ENCODE peak calls at places on chromosomes 11 and 22, in five cellular contexts. One of them, this sample, is unnamed.

GRCh38 chr11:66090288-66090687 is 20.2 kb downstream of the PACS1 start:
- DNase-seq in K562: no peak
- DNase-seq in GM12878: no peak
- DNase-seq in A549: no peak
- DNase-seq in IMR-90: no peak
- DNase-seq in this sample: no peak

GRCh38 chr11:93536346-93536871 is 6.8 kb downstream of the SMCO4 start:
- DNase-seq in K562: no peak
- DNase-seq in IMR-90: no peak
- DNase-seq in GM12878: no peak
- DNase-seq in A549: no peak
- DNase-seq in this sample: no peak

GRCh38 chr11:133945087-133945974 is 11.4 kb downstream of the IGSF9B start:
- DNase-seq in IMR-90: peak
- DNase-seq in A549: no peak
- DNase-seq in GM12878: no peak
- DNase-seq in K562: no peak
- DNase-seq in this sample: peak

GRCh38 chr11:69817265-69818236 is 1.7 kb downstream of the FGF3 start:
- DNase-seq in A549: peak
- DNase-seq in GM12878: no peak
- DNase-seq in K562: peak
- DNase-seq in IMR-90: no peak
- DNase-seq in this sample: peak

GRCh38 chr11:121029813-121030445 is 6.0 kb downstream of the TBCEL start:
- DNase-seq in K562: no peak
- DNase-seq in IMR-90: no peak
- DNase-seq in A549: no peak
- DNase-seq in GM12878: no peak
- DNase-seq in this sample: no peak

GRCh38 chr11:76380161-76380976 is 563 bp downstream of the THAP12 start:
- DNase-seq in A549: peak
- DNase-seq in IMR-90: peak
- DNase-seq in K562: peak
- DNase-seq in GM12878: no peak
- DNase-seq in this sample: peak

GRCh38 chr11:7537260-7537659 is 23.5 kb downstream of the PPFIBP2 start:
- DNase-seq in K562: no peak
- DNase-seq in GM12878: no peak
- DNase-seq in IMR-90: no peak
- DNase-seq in A549: no peak
- DNase-seq in this sample: no peak

GRCh38 chr11:119368121-119369034 is 13.1 kb downstream of the USP2 start:
- DNase-seq in IMR-90: peak
- DNase-seq in GM12878: no peak
- DNase-seq in K562: peak
- DNase-seq in A549: no peak
- DNase-seq in this sample: peak

GRCh38 chr11:64499261-64500004 is 91.6 kb upstream of the SLC22A12 start:
- DNase-seq in K562: no peak
- DNase-seq in GM12878: no peak
- DNase-seq in IMR-90: no peak
- DNase-seq in A549: no peak
- DNase-seq in this sample: no peak

GRCh38 chr11:61700221-61700620 is 20.0 kb downstream of the DAGLA start:
- DNase-seq in IMR-90: peak
- DNase-seq in GM12878: no peak
- DNase-seq in K562: peak
- DNase-seq in A549: peak
- DNase-seq in this sample: no peak

GRCh38 chr11:133966924-133967598 is 10.3 kb upstream of the IGSF9B start:
- DNase-seq in IMR-90: no peak
- DNase-seq in GM12878: no peak
- DNase-seq in K562: peak
- DNase-seq in A549: peak
- DNase-seq in this sample: peak

GRCh38 chr11:94742645-94743044 is 25.5 kb upstream of the AMOTL1 start:
- DNase-seq in A549: no peak
- DNase-seq in K562: no peak
- DNase-seq in GM12878: no peak
- DNase-seq in IMR-90: no peak
- DNase-seq in this sample: no peak

GRCh38 chr11:9574556-9574805 is 1.0 kb downstream of the WEE1 start:
- DNase-seq in GM12878: no peak
- DNase-seq in A549: no peak
- DNase-seq in IMR-90: no peak
- DNase-seq in K562: no peak
- DNase-seq in this sample: no peak

GRCh38 chr11:33670250-33671011 is 30.2 kb downstream of the C11orf91 start:
- DNase-seq in GM12878: no peak
- DNase-seq in IMR-90: peak
- DNase-seq in A549: no peak
- DNase-seq in K562: no peak
- DNase-seq in this sample: no peak

GRCh38 chr11:64314146-64314804 is 3.1 kb downstream of the TRMT112 start:
- DNase-seq in A549: no peak
- DNase-seq in IMR-90: no peak
- DNase-seq in GM12878: no peak
- DNase-seq in K562: no peak
- DNase-seq in this sample: peak

GRCh38 chr11:86503131-86503530 is 128.4 kb downstream of the CCDC81 start:
- DNase-seq in GM12878: no peak
- DNase-seq in K562: no peak
- DNase-seq in IMR-90: no peak
- DNase-seq in A549: no peak
- DNase-seq in this sample: no peak

GRCh38 chr22:43162412-43163150 is 11.2 kb downstream of the TSPO start:
- DNase-seq in GM12878: no peak
- DNase-seq in IMR-90: no peak
- DNase-seq in A549: no peak
- DNase-seq in K562: no peak
- DNase-seq in this sample: no peak

GRCh38 chr22:35915477-35916013 is 113.1 kb downstream of the RBFOX2 start:
- DNase-seq in K562: no peak
- DNase-seq in A549: no peak
- DNase-seq in GM12878: no peak
- DNase-seq in IMR-90: peak
- DNase-seq in this sample: no peak

GRCh38 chr11:86699036-86699791 is 26.8 kb upstream of the ME3 start:
- DNase-seq in IMR-90: peak
- DNase-seq in GM12878: no peak
- DNase-seq in A549: no peak
- DNase-seq in K562: no peak
- DNase-seq in this sample: no peak

GRCh38 chr11:2742201-2742600 is 42.4 kb upstream of the KCNQ1OT1 start:
- DNase-seq in GM12878: no peak
- DNase-seq in A549: no peak
- DNase-seq in K562: no peak
- DNase-seq in IMR-90: no peak
- DNase-seq in this sample: no peak

GRCh38 chr11:134741453-134742227 is 329.6 kb upstream of the B3GAT1 start:
- DNase-seq in K562: no peak
- DNase-seq in IMR-90: peak
- DNase-seq in GM12878: no peak
- DNase-seq in A549: no peak
- DNase-seq in this sample: no peak

GRCh38 chr22:24500251-24500820 is 5.2 kb downstream of the UPB1 start:
- DNase-seq in A549: no peak
- DNase-seq in GM12878: no peak
- DNase-seq in K562: no peak
- DNase-seq in IMR-90: no peak
- DNase-seq in this sample: no peak

GRCh38 chr11:78801161-78801884 is 226.7 kb upstream of the NARS2 start:
- DNase-seq in IMR-90: peak
- DNase-seq in GM12878: no peak
- DNase-seq in A549: no peak
- DNase-seq in K562: no peak
- DNase-seq in this sample: no peak

GRCh38 chr11:80595011-80595410 is 1154.2 kb upstream of the TENM4 start:
- DNase-seq in GM12878: no peak
- DNase-seq in IMR-90: peak
- DNase-seq in K562: no peak
- DNase-seq in A549: no peak
- DNase-seq in this sample: no peak

GRCh38 chr11:62546244-62546936 is at the start of gene AHNAK:
- DNase-seq in GM12878: no peak
- DNase-seq in IMR-90: peak
- DNase-seq in K562: peak
- DNase-seq in A549: peak
- DNase-seq in this sample: peak

GRCh38 chr11:121452609-121453150 is at the start of gene SORL1-AS1:
- DNase-seq in K562: no peak
- DNase-seq in IMR-90: peak
- DNase-seq in A549: peak
- DNase-seq in GM12878: no peak
- DNase-seq in this sample: no peak

GRCh38 chr11:116605543-116605942 is 167.2 kb downstream of the BUD13 start:
- DNase-seq in IMR-90: peak
- DNase-seq in K562: peak
- DNase-seq in GM12878: no peak
- DNase-seq in A549: no peak
- DNase-seq in this sample: no peak

GRCh38 chr22:36986242-36986821 is 32.9 kb downstream of the TST start:
- DNase-seq in GM12878: no peak
- DNase-seq in IMR-90: no peak
- DNase-seq in K562: peak
- DNase-seq in A549: no peak
- DNase-seq in this sample: no peak

GRCh38 chr22:30969532-30970355 is 679 bp downstream of the TUG1 start:
- DNase-seq in A549: peak
- DNase-seq in K562: peak
- DNase-seq in GM12878: no peak
- DNase-seq in IMR-90: peak
- DNase-seq in this sample: no peak

DNA sequence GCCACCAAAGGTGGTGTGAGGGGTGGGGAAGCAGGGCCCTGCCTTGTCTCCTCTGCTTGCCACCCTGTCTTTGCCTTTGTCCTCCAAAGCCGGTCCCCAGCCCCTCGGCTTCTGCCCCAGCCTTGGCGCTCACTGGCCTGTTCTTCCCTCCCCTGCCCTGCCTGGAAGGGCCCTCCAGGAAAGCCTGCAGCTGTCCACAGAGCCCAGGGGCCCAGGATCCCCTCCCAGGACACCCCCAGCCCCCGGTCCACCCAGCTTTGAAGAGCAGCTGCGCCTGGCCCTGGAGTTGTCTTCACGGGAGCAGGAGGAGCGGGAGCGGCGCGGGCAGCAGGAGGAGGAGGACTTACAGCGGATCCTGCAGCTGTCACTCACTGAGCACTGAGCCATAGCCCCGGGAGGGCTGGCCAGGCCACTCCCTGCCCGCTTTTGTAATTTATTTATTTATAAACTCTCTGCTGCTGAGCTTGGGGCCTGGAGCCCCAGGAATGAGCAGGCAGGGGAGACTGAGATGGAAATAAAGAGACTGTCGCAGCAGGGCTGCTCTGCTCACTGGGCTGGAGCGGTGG is 1.3 kb upstream of the SSH3 start:
- DNase-seq in IMR-90: peak
- DNase-seq in GM12878: no peak
- DNase-seq in K562: no peak
- DNase-seq in A549: no peak
- DNase-seq in this sample: no peak
- TF ChIP-seq RCOR1 in IMR-90: no peak
- TF ChIP-seq RCOR1 in GM12878: no peak
- TF ChIP-seq RCOR1 in K562: no peak
- TF ChIP-seq RCOR1 in A549: no peak
- TF ChIP-seq RCOR1 in this sample: no peak

GRCh38 chr11:124676386-124676785 is 2.7 kb downstream of the SPA17 start:
- DNase-seq in IMR-90: peak
- DNase-seq in GM12878: no peak
- DNase-seq in A549: no peak
- DNase-seq in K562: no peak
- DNase-seq in this sample: no peak

GRCh38 chr11:124674168-124674517 is 439 bp downstream of the SPA17 start:
- DNase-seq in IMR-90: no peak
- DNase-seq in A549: peak
- DNase-seq in K562: no peak
- DNase-seq in GM12878: no peak
- DNase-seq in this sample: no peak

GRCh38 chr11:124672531-124673215 is 866 bp downstream of the SIAE start:
- DNase-seq in IMR-90: no peak
- DNase-seq in K562: no peak
- DNase-seq in A549: no peak
- DNase-seq in GM12878: no peak
- DNase-seq in this sample: peak

GRCh38 chr11:124673333-124674167 is at the start of the genes SIAE and SPA17:
- DNase-seq in IMR-90: peak
- DNase-seq in A549: peak
- DNase-seq in K562: peak
- DNase-seq in GM12878: peak
- DNase-seq in this sample: peak

DNA sequence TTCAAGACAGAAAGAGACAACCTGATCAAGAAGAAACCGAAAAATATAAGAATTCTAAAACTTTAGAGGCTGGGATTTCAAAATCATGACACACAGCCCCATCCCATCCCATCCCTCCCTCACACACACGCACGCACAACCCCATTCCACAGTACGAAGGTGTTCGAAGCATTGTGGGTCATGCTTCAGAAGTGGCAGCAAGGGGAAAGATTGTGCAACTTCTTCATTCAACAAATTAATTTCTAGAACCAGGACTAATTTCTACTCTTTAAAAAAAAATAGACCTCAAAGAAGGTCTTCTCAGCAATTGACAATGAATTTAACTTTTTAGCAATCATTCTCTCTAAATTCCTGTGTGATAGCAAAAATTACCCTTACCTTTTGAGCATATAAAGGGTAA is 867 bp downstream of the SPA17 start:
- DNase-seq in A549: peak
- DNase-seq in GM12878: no peak
- DNase-seq in K562: no peak
- DNase-seq in IMR-90: no peak
- DNase-seq in this sample: no peak
- TF ChIP-seq RCOR1 in A549: no peak
- TF ChIP-seq RCOR1 in GM12878: no peak
- TF ChIP-seq RCOR1 in K562: no peak
- TF ChIP-seq RCOR1 in IMR-90: no peak
- TF ChIP-seq RCOR1 in this sample: no peak

GRCh38 chr11:6523253-6523652 is 26.2 kb downstream of the DNHD1 start:
- DNase-seq in GM12878: no peak
- DNase-seq in IMR-90: peak
- DNase-seq in K562: no peak
- DNase-seq in A549: no peak
- DNase-seq in this sample: no peak
- TF ChIP-seq RCOR1 in GM12878: no peak
- TF ChIP-seq RCOR1 in IMR-90: no peak
- TF ChIP-seq RCOR1 in K562: no peak
- TF ChIP-seq RCOR1 in A549: no peak
- TF ChIP-seq RCOR1 in this sample: no peak

GRCh38 chr11:19498986-19499669 is 213.5 kb upstream of the NAV2 start:
- DNase-seq in A549: no peak
- DNase-seq in GM12878: no peak
- DNase-seq in IMR-90: peak
- DNase-seq in K562: no peak
- DNase-seq in this sample: no peak
- TF ChIP-seq RCOR1 in A549: no peak
- TF ChIP-seq RCOR1 in GM12878: no peak
- TF ChIP-seq RCOR1 in IMR-90: no peak
- TF ChIP-seq RCOR1 in K562: no peak
- TF ChIP-seq RCOR1 in this sample: no peak